ENCODE peak calls at places on chromosomes 6 and 20, in ten cellular contexts. Q is AG09309; P is AG04449; M is CD8-positive, alpha-beta T cell; C is choroid plexus epithelial cell; R is heart left ventricle; Y is cardiac muscle cell; N is heart right ventricle; L is Panc1; E is mammary epithelial cell. A is an unnamed sample.

GRCh38 chr6:16770701-16771569 is 9.7 kb upstream of the ATXN1 start:
- DNase-seq in Q (no peak), P (no peak), M (peak; percentile 77), C (peak; percentile 90), R (peak; percentile 91), Y (peak; percentile 81), N (peak; percentile 83), L (no peak), E (peak; percentile 57), A (no peak)

GRCh38 chr6:41791306-41791705 is 3.8 kb downstream of the TOMM6 start:
- DNase-seq in Q (no peak), P (no peak), M (no peak), C (no peak), R (no peak), Y (no peak), N (no peak), L (no peak), E (no peak), A (no peak)

GRCh38 chr20:16580127-16580526 is 6.9 kb upstream of the KIF16B start:
- DNase-seq in Q (peak; percentile 69), P (peak; percentile 65), M (no peak), C (peak; percentile 64), R (no peak), Y (no peak), N (no peak), L (no peak), E (peak; percentile 76), A (peak; percentile 78)

GRCh38 chr20:53712212-53712977 is 118.8 kb upstream of the ZNF217 start:
- DNase-seq in Q (no peak), P (no peak), M (no peak), C (no peak), R (no peak), Y (no peak), N (no peak), L (no peak), E (no peak), A (no peak)

GRCh38 chr6:121666809-121667208 is 231.4 kb downstream of the GJA1 start:
- DNase-seq in Q (no peak), P (no peak), M (no peak), C (peak; percentile 87), R (no peak), Y (no peak), N (no peak), L (peak; percentile 35), E (peak; percentile 64), A (no peak)

GRCh38 chr20:40561187-40561586 is 127.8 kb downstream of the MAFB start:
- DNase-seq in Q (no peak), P (no peak), M (no peak), C (no peak), R (no peak), Y (no peak), N (no peak), L (no peak), E (no peak), A (no peak)

GRCh38 chr6:41728954-41729353 is 6.5 kb downstream of the TFEB start:
- DNase-seq in Q (no peak), P (no peak), M (no peak), C (no peak), R (peak; percentile 54), Y (no peak), N (no peak), L (no peak), E (no peak), A (no peak)

GRCh38 chr6:73491371-73491770 is 29.5 kb downstream of the EEF1A1 start:
- DNase-seq in Q (no peak), P (no peak), M (no peak), C (peak; percentile 29), R (no peak), Y (no peak), N (no peak), L (no peak), E (no peak), A (no peak)

GRCh38 chr6:109445382-109445781 is 4.9 kb downstream of the SMPD2 start:
- DNase-seq in Q (no peak), P (no peak), M (no peak), C (no peak), R (no peak), Y (no peak), N (no peak), L (no peak), E (no peak), A (no peak)

GRCh38 chr6:157625764-157626163 is 197.3 kb upstream of the SNX9 start:
- DNase-seq in Q (no peak), P (no peak), M (no peak), C (no peak), R (no peak), Y (no peak), N (no peak), L (no peak), E (no peak), A (no peak)

GRCh38 chr6:144493035-144493910 is 208.1 kb downstream of the UTRN start:
- DNase-seq in Q (no peak), P (no peak), M (no peak), C (peak; percentile 24), R (no peak), Y (no peak), N (no peak), L (no peak), E (peak; percentile 42), A (no peak)

GRCh38 chr6:41209547-41209951 is 8.6 kb upstream of the TREML2 start:
- DNase-seq in Q (no peak), P (no peak), M (no peak), C (no peak), R (no peak), Y (no peak), N (no peak), L (no peak), E (no peak), A (no peak)

GRCh38 chr20:47024461-47024937 is 129.9 kb downstream of the EYA2 start:
- DNase-seq in Q (peak; percentile 32), P (no peak), M (no peak), C (no peak), R (no peak), Y (no peak), N (no peak), L (no peak), E (no peak), A (peak; percentile 40)

GRCh38 chr20:47018381-47018780 is 123.7 kb downstream of the EYA2 start:
- DNase-seq in Q (no peak), P (no peak), M (no peak), C (no peak), R (no peak), Y (no peak), N (no peak), L (no peak), E (no peak), A (no peak)

GRCh38 chr20:47019106-47019824 is 124.6 kb downstream of the EYA2 start:
- DNase-seq in Q (peak; percentile 91), P (peak; percentile 52), M (no peak), C (peak; percentile 50), R (no peak), Y (peak; percentile 15), N (no peak), L (no peak), E (no peak), A (peak; percentile 89)

GRCh38 chr20:47020231-47020630 is 125.6 kb downstream of the EYA2 start:
- DNase-seq in Q (no peak), P (no peak), M (no peak), C (peak; percentile 32), R (no peak), Y (no peak), N (no peak), L (no peak), E (no peak), A (peak; percentile 2)

DNA sequence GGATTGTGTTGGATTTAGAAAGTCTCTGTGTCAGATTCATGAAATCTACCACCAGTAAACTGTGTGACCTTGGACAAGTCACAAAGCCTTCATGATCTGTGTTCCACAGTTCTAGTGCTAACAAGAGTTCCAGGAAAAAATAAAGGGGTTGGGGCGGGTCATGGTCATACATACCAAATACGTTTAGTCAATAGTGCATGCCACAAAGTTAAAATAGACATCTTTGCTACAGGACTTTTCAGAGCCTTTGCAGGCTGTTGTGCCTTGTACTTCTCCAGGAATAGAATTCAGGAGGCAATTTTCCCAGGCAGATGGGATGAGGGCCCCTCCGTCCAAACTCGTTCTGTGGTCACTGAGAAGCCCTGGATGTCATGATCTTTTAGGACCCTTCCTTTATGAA is 127.2 kb downstream of the EYA2 start:
- DNase-seq in Q (no peak), P (no peak), M (no peak), C (no peak), R (no peak), Y (no peak), N (no peak), L (no peak), E (no peak), A (no peak)
- TF ChIP-seq CTCF in Q (no peak), P (no peak), M (no peak), C (no peak), R (no peak), Y (no peak), N (no peak), L (no peak), E (no peak), A (no peak)

GRCh38 chr6:34289137-34289536 is 40.3 kb upstream of the SMIM29 start:
- DNase-seq in Q (no peak), P (no peak), M (no peak), C (no peak), R (no peak), Y (no peak), N (no peak), L (no peak), E (no peak), A (no peak)
- H3K4me3 ChIP-seq in Q (no peak overlapping the region), P (no peak overlapping the region), M (no peak overlapping the region), C (no peak overlapping the region), R (no peak overlapping the region), Y (no peak overlapping the region), N (no peak overlapping the region), L (no peak overlapping the region), E (no peak overlapping the region), A (no peak overlapping the region)

DNA sequence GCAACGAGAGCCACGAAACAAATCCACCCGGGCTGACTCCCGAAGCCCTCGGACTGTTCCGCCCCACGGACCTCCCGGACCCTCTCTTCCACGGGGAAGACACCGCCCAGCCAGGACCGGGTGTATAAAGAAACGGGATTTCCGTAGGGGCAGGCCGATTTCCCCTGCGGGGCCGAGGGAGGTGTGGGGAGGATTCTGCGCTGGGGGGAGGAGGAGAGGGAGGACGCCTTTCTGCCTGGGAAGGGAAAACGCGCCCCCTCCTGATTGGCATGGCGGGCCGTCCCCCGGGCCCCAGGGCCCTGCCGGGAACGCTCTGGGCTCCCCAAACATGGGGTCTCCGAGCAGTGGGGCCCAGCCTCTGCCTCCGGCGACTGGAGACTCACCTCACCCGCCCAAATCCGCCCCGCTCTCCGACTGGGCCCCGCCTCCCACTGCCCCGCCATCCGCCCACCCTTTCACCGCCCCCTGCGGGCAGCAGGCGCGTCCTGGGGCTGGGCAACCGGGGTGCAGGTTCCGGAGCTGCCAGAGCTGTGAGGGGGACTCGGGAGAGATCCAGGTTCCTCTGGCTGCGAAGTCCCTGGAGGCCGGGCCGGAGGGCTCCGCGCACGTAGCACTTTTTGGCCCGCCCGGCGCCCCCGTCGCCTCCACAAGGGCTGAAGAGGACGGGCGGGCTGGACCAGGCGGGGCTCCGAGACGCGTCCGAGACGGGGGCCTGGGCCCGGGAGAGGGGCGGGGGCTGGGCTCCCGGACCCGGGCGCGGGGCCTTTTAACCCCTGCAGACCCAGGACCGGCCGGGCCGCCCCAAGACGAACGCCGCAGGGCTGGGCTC is 586 bp upstream of the PPDPF start:
- DNase-seq in Q (no peak), P (no peak), M (peak; percentile 75), C (no peak), R (peak; percentile 86), Y (peak; percentile 78), N (peak; percentile 79), L (no peak), E (peak; percentile 61), A (no peak)
- TF ChIP-seq CTCF in Q (peak; percentile 21), P (peak; percentile 30), M (peak; percentile 5), C (peak; percentile 25), R (peak; percentile 65), Y (peak; percentile 29), N (peak; percentile 50), L (peak; percentile 16), E (no peak), A (peak; percentile 54)

GRCh38 chr20:2693286-2693995 is 861 bp downstream of the EBF4 start:
- DNase-seq in Q (no peak), P (no peak), M (peak; percentile 37), C (no peak), R (no peak), Y (peak; percentile 56), N (peak; percentile 49), L (no peak), E (no peak), A (no peak)
- H3K4me3 ChIP-seq in Q (no peak overlapping the region), P (peak overlapping the region; percentile 44), M (no peak overlapping the region), C (no peak overlapping the region), R (peak overlapping the region; percentile 68), Y (peak overlapping the region; percentile 39), N (peak overlapping the region; percentile 54), L (peak overlapping the region; percentile 36), E (no peak overlapping the region), A (peak overlapping the region; percentile 36)